ENCODE peak calls at places on chromosomes 12 and 14, in six cellular contexts. One of them, this sample, is unnamed. For H3K4me1, the result is how much of the 10 kb centered on the place peaks cover.

GRCh38 chr12:1108276-1108675 is 117.3 kb downstream of the ERC1 start:
- DNase-seq in mesenchymal stem cell: no peak
- DNase-seq in IMR-90: no peak
- DNase-seq in neuronal stem cell: no peak
- DNase-seq in mesendoderm: no peak
- DNase-seq in H1: no peak
- DNase-seq in this sample: no peak

GRCh38 chr12:28611115-28611435 is 420.8 kb downstream of the CCDC91 start:
- DNase-seq in mesenchymal stem cell: peak
- DNase-seq in IMR-90: peak
- DNase-seq in neuronal stem cell: no peak
- DNase-seq in mesendoderm: no peak
- DNase-seq in H1: no peak
- DNase-seq in this sample: no peak

GRCh38 chr14:61179061-61179675 is 102.0 kb downstream of the TMEM30B start:
- DNase-seq in mesenchymal stem cell: peak
- DNase-seq in IMR-90: peak
- DNase-seq in neuronal stem cell: no peak
- DNase-seq in mesendoderm: peak
- DNase-seq in H1: no peak
- DNase-seq in this sample: no peak

GRCh38 chr14:24379907-24380746 is 12.1 kb downstream of the NFATC4 start:
- DNase-seq in mesenchymal stem cell: no peak
- DNase-seq in IMR-90: no peak
- DNase-seq in neuronal stem cell: no peak
- DNase-seq in mesendoderm: no peak
- DNase-seq in H1: no peak
- DNase-seq in this sample: no peak

GRCh38 chr12:70839544-70839943 is 81.0 kb downstream of the PTPRR start:
- DNase-seq in mesenchymal stem cell: no peak
- DNase-seq in IMR-90: no peak
- DNase-seq in neuronal stem cell: no peak
- DNase-seq in mesendoderm: peak
- DNase-seq in H1: no peak
- DNase-seq in this sample: peak

GRCh38 chr12:990308-990648 is 745 bp upstream of the ERC1 start:
- DNase-seq in mesenchymal stem cell: peak
- DNase-seq in IMR-90: peak
- DNase-seq in neuronal stem cell: no peak
- DNase-seq in mesendoderm: peak
- DNase-seq in H1: no peak
- DNase-seq in this sample: peak

GRCh38 chr14:34699873-34700621 is 14.3 kb downstream of the CFL2 start:
- DNase-seq in mesenchymal stem cell: peak
- DNase-seq in IMR-90: peak
- DNase-seq in neuronal stem cell: no peak
- DNase-seq in mesendoderm: no peak
- DNase-seq in H1: no peak
- DNase-seq in this sample: no peak

GRCh38 chr14:91396959-91397815 is 20.4 kb downstream of the CCDC88C start:
- DNase-seq in mesenchymal stem cell: no peak
- DNase-seq in IMR-90: no peak
- DNase-seq in neuronal stem cell: no peak
- DNase-seq in mesendoderm: no peak
- DNase-seq in H1: peak
- DNase-seq in this sample: peak

GRCh38 chr12:40515041-40515825 is 177.0 kb upstream of the CNTN1 start:
- DNase-seq in mesenchymal stem cell: no peak
- DNase-seq in IMR-90: no peak
- DNase-seq in neuronal stem cell: no peak
- DNase-seq in mesendoderm: no peak
- DNase-seq in H1: no peak
- DNase-seq in this sample: no peak

GRCh38 chr14:40674503-40674902 is 932.2 kb upstream of the LRFN5 start:
- DNase-seq in mesenchymal stem cell: no peak
- DNase-seq in IMR-90: no peak
- DNase-seq in neuronal stem cell: no peak
- DNase-seq in mesendoderm: no peak
- DNase-seq in H1: no peak
- DNase-seq in this sample: no peak

GRCh38 chr14:90574640-90575131 is 177.9 kb downstream of the CALM1 start:
- DNase-seq in mesenchymal stem cell: no peak
- DNase-seq in IMR-90: no peak
- DNase-seq in neuronal stem cell: no peak
- DNase-seq in mesendoderm: no peak
- DNase-seq in H1: no peak
- DNase-seq in this sample: no peak

GRCh38 chr12:92971869-92972524 is 42.9 kb upstream of the EEA1 start:
- DNase-seq in mesenchymal stem cell: peak
- DNase-seq in IMR-90: peak
- DNase-seq in neuronal stem cell: no peak
- DNase-seq in mesendoderm: no peak
- DNase-seq in H1: no peak
- DNase-seq in this sample: no peak

GRCh38 chr12:105705765-105706164 is 375.3 kb downstream of the C12orf75 start:
- DNase-seq in mesenchymal stem cell: peak
- DNase-seq in IMR-90: peak
- DNase-seq in neuronal stem cell: peak
- DNase-seq in mesendoderm: peak
- DNase-seq in H1: peak
- DNase-seq in this sample: peak

GRCh38 chr14:91417983-91418386 is 365 bp upstream of the CCDC88C start:
- DNase-seq in mesenchymal stem cell: no peak
- DNase-seq in IMR-90: no peak
- DNase-seq in neuronal stem cell: peak
- DNase-seq in mesendoderm: peak
- DNase-seq in H1: peak
- DNase-seq in this sample: peak

GRCh38 chr12:89883630-89884364 is 175.2 kb upstream of the ATP2B1 start:
- DNase-seq in mesenchymal stem cell: no peak
- DNase-seq in IMR-90: peak
- DNase-seq in neuronal stem cell: peak
- DNase-seq in mesendoderm: peak
- DNase-seq in H1: no peak
- DNase-seq in this sample: peak

GRCh38 chr12:17204289-17205054 is 598.5 kb upstream of the LMO3 start:
- DNase-seq in mesenchymal stem cell: no peak
- DNase-seq in IMR-90: no peak
- DNase-seq in neuronal stem cell: no peak
- DNase-seq in mesendoderm: peak
- DNase-seq in H1: no peak
- DNase-seq in this sample: peak

GRCh38 chr12:101720118-101720517 is 19.1 kb downstream of the SYCP3 start:
- DNase-seq in mesenchymal stem cell: no peak
- DNase-seq in IMR-90: no peak
- DNase-seq in neuronal stem cell: no peak
- DNase-seq in mesendoderm: no peak
- DNase-seq in H1: no peak
- DNase-seq in this sample: no peak

GRCh38 chr12:122964439-122965257 is 1.6 kb downstream of the ABCB9 start:
- DNase-seq in mesenchymal stem cell: no peak
- DNase-seq in IMR-90: no peak
- DNase-seq in neuronal stem cell: no peak
- DNase-seq in mesendoderm: no peak
- DNase-seq in H1: no peak
- DNase-seq in this sample: no peak

GRCh38 chr14:101332281-101332680 is 229.0 kb upstream of the DIO3 start:
- DNase-seq in mesenchymal stem cell: no peak
- DNase-seq in IMR-90: no peak
- DNase-seq in neuronal stem cell: no peak
- DNase-seq in mesendoderm: no peak
- DNase-seq in H1: no peak
- DNase-seq in this sample: no peak

GRCh38 chr12:78671295-78671694 is 193.3 kb upstream of the SYT1 start:
- DNase-seq in mesenchymal stem cell: peak
- DNase-seq in IMR-90: peak
- DNase-seq in neuronal stem cell: no peak
- DNase-seq in mesendoderm: no peak
- DNase-seq in H1: no peak
- DNase-seq in this sample: no peak

GRCh38 chr12:2616763-2617162 is 178.0 kb upstream of the FKBP4 start:
- DNase-seq in mesenchymal stem cell: no peak
- DNase-seq in IMR-90: no peak
- DNase-seq in neuronal stem cell: no peak
- DNase-seq in mesendoderm: no peak
- DNase-seq in H1: no peak
- DNase-seq in this sample: no peak

GRCh38 chr12:2614341-2614740 is 180.4 kb upstream of the FKBP4 start:
- DNase-seq in mesenchymal stem cell: peak
- DNase-seq in IMR-90: peak
- DNase-seq in neuronal stem cell: no peak
- DNase-seq in mesendoderm: no peak
- DNase-seq in H1: no peak
- DNase-seq in this sample: no peak

GRCh38 chr12:2610358-2610757 is 184.4 kb upstream of the FKBP4 start:
- DNase-seq in mesenchymal stem cell: no peak
- DNase-seq in IMR-90: no peak
- DNase-seq in neuronal stem cell: no peak
- DNase-seq in mesendoderm: no peak
- DNase-seq in H1: no peak
- DNase-seq in this sample: no peak

GRCh38 chr12:2615665-2616387 is 178.9 kb upstream of the FKBP4 start:
- DNase-seq in mesenchymal stem cell: peak
- DNase-seq in IMR-90: peak
- DNase-seq in neuronal stem cell: no peak
- DNase-seq in mesendoderm: peak
- DNase-seq in H1: no peak
- DNase-seq in this sample: peak

DNA sequence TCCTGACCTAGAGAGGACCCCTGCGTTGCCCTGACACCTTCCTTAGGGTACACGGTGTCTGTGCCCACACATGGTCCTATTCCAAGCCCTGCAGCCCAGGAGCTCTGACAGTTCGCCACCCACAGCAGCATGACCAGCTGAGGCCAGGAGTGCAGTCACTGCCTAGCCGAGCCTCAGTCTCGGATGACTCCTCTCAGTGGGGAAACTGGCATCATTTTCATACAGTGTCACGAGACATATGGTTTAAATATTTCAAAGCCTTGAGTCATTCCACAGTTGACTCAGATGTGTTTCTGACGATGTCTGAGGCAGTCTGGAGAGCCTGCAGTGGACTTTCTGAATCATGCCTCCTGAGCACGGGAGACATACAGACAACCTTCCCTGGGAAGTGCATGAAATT is 181.1 kb upstream of the FKBP4 start:
- DNase-seq in mesenchymal stem cell: peak
- DNase-seq in IMR-90: peak
- DNase-seq in neuronal stem cell: no peak
- DNase-seq in mesendoderm: no peak
- DNase-seq in H1: no peak
- DNase-seq in this sample: no peak
- H3K4me1 ChIP-seq in mesenchymal stem cell: under half
- H3K4me1 ChIP-seq in IMR-90: under half
- H3K4me1 ChIP-seq in neuronal stem cell: under half
- H3K4me1 ChIP-seq in mesendoderm: under half
- H3K4me1 ChIP-seq in H1: under half
- H3K4me1 ChIP-seq in this sample: under half

GRCh38 chr12:124147030-124147429 is 147.9 kb upstream of the RFLNA start:
- DNase-seq in mesenchymal stem cell: no peak
- DNase-seq in IMR-90: no peak
- DNase-seq in neuronal stem cell: no peak
- DNase-seq in mesendoderm: no peak
- DNase-seq in H1: no peak
- DNase-seq in this sample: no peak

GRCh38 chr12:124147579-124147978 is 147.3 kb upstream of the RFLNA start:
- DNase-seq in mesenchymal stem cell: no peak
- DNase-seq in IMR-90: no peak
- DNase-seq in neuronal stem cell: no peak
- DNase-seq in mesendoderm: no peak
- DNase-seq in H1: no peak
- DNase-seq in this sample: no peak

GRCh38 chr12:124150176-124150575 is 144.7 kb upstream of the RFLNA start:
- DNase-seq in mesenchymal stem cell: no peak
- DNase-seq in IMR-90: no peak
- DNase-seq in neuronal stem cell: no peak
- DNase-seq in mesendoderm: no peak
- DNase-seq in H1: no peak
- DNase-seq in this sample: no peak

GRCh38 chr12:124149287-124149686 is 145.6 kb upstream of the RFLNA start:
- DNase-seq in mesenchymal stem cell: no peak
- DNase-seq in IMR-90: no peak
- DNase-seq in neuronal stem cell: no peak
- DNase-seq in mesendoderm: no peak
- DNase-seq in H1: no peak
- DNase-seq in this sample: no peak

DNA sequence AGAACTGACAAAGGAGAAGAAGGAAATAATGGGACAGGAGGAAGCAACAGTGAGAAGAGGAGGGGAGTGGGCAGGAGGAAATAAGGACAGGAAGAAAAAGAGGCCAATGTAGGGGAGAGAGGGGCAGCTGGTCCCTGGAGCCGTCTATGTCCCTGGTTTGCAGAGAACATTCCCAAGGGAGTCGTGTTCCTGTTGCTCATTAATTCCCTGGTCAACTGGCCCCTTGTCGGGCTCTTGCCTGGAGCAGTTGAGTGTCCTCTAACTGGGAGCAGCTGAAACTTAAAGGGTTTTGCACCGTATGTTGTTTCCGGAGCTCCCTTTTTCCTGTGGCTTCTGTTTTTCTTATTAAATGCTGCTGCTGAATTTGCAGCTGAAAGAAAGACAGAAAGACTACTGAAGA is 146.4 kb upstream of the RFLNA start:
- DNase-seq in mesenchymal stem cell: no peak
- DNase-seq in IMR-90: no peak
- DNase-seq in neuronal stem cell: no peak
- DNase-seq in mesendoderm: no peak
- DNase-seq in H1: no peak
- DNase-seq in this sample: no peak
- H2AK5ac ChIP-seq in mesenchymal stem cell: no peak
- H2AK5ac ChIP-seq in IMR-90: no peak
- H2AK5ac ChIP-seq in neuronal stem cell: no peak
- H2AK5ac ChIP-seq in mesendoderm: no peak
- H2AK5ac ChIP-seq in H1: peak
- H2AK5ac ChIP-seq in this sample: no peak

GRCh38 chr14:57982802-57983201 is 116.9 kb upstream of the SLC35F4 start:
- DNase-seq in mesenchymal stem cell: no peak
- DNase-seq in IMR-90: no peak
- DNase-seq in neuronal stem cell: no peak
- DNase-seq in mesendoderm: no peak
- DNase-seq in H1: no peak
- DNase-seq in this sample: no peak
- H3K4me2 ChIP-seq in mesenchymal stem cell: no peak
- H3K4me2 ChIP-seq in IMR-90: no peak
- H3K4me2 ChIP-seq in neuronal stem cell: no peak
- H3K4me2 ChIP-seq in mesendoderm: no peak
- H3K4me2 ChIP-seq in H1: no peak
- H3K4me2 ChIP-seq in this sample: no peak

DNA sequence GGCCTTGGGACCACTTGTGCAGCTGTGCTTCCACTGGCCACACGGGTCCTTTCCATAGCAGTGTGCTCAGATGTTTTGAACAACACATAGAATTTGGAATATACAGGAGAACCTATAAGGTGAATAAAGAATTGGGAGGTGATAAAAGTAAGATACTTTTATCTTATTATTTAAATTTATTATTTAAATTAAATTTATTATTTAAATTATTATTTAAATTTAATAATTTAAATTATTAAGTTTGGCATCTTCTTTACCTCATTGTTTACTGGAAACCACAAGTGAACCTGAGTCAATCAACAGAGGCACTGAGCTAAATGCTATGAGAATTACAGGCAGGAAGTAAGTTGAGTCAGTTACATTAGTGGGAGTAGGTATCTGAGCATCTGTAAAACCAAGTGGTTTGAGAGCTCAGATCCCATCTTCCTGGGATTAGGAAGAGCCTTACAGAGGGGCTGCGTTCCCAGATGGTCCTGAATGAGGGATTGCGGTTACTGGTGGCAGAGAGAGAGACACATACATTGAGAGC is 103.1 kb downstream of the ESR2 start:
- DNase-seq in mesenchymal stem cell: no peak
- DNase-seq in IMR-90: peak
- DNase-seq in neuronal stem cell: no peak
- DNase-seq in mesendoderm: no peak
- DNase-seq in H1: no peak
- DNase-seq in this sample: no peak
- H3K4me1 ChIP-seq in mesenchymal stem cell: under half
- H3K4me1 ChIP-seq in IMR-90: under half
- H3K4me1 ChIP-seq in neuronal stem cell: under half
- H3K4me1 ChIP-seq in mesendoderm: under half
- H3K4me1 ChIP-seq in H1: under half
- H3K4me1 ChIP-seq in this sample: under half